ENCODE peak calls at places on chromosomes 5 and 9, in four cellular contexts. J, F, H and K are unnamed samples.
A peak's percentile ranks its signal among the peaks of the same experiment; 100 is the strongest.

GRCh38 chr5:126801992-126802294 is 25.0 kb downstream of the LMNB1 start:
- DNase-seq in J (no peak), F (peak; percentile 57), H (no peak), K (no peak)

GRCh38 chr9:91162311-91162710 is 199.4 kb downstream of the AUH start:
- DNase-seq in J (no peak), F (peak; percentile 37), H (no peak), K (no peak)

GRCh38 chr5:9861664-9862256 is 231.6 kb upstream of the TAS2R1 start:
- DNase-seq in J (no peak), F (no peak), H (no peak), K (no peak)

GRCh38 chr5:74394924-74395880 is 245.3 kb downstream of the ENC1 start:
- DNase-seq in J (no peak), F (no peak), H (no peak), K (no peak)

GRCh38 chr5:143399616-143400540 is 3.6 kb downstream of the NR3C1 start:
- DNase-seq in J (no peak), F (peak; percentile 26), H (no peak), K (no peak)

GRCh38 chr5:132478498-132478855 is 12.1 kb downstream of the IRF1 start:
- DNase-seq in J (no peak), F (no peak), H (no peak), K (no peak)

GRCh38 chr5:171673328-171673727 is 112.3 kb upstream of the SMIM23 start:
- DNase-seq in J (no peak), F (no peak), H (no peak), K (no peak)

GRCh38 chr5:44085083-44085482 is 304.1 kb downstream of the FGF10 start:
- DNase-seq in J (no peak), F (no peak), H (no peak), K (no peak)

GRCh38 chr5:51172853-51173635 is 210.2 kb upstream of the ISL1 start:
- DNase-seq in J (no peak), F (no peak), H (no peak), K (no peak)

GRCh38 chr9:81573415-81574321 is 115.7 kb downstream of the TLE1 start:
- DNase-seq in J (no peak), F (no peak), H (no peak), K (no peak)

GRCh38 chr5:124746916-124747769 is 704 bp upstream of the ZNF608 start:
- DNase-seq in J (peak; percentile 75), F (peak; percentile 96), H (peak; percentile 78), K (peak; percentile 49)

GRCh38 chr5:132776077-132776931 is 735 bp downstream of the SEPTIN8 start:
- DNase-seq in J (peak; percentile 57), F (no peak), H (peak; percentile 59), K (peak; percentile 31)

GRCh38 chr5:158170060-158170459 is 311.1 kb upstream of the CLINT1 start:
- DNase-seq in J (no peak), F (no peak), H (no peak), K (no peak)

GRCh38 chr9:126508171-126508591 is 105.5 kb upstream of the LMX1B start:
- DNase-seq in J (no peak), F (no peak), H (no peak), K (no peak)

GRCh38 chr9:20355022-20355421 is 267.3 kb downstream of the MLLT3 start:
- DNase-seq in J (no peak), F (peak; percentile 78), H (no peak), K (no peak)

GRCh38 chr5:179167871-179168451 is 107.8 kb downstream of the ZNF354C start:
- DNase-seq in J (no peak), F (no peak), H (no peak), K (no peak)

GRCh38 chr5:163509288-163510040 is 4.0 kb downstream of the MAT2B start:
- DNase-seq in J (no peak), F (peak; percentile 64), H (no peak), K (no peak)

GRCh38 chr5:141483842-141484241 is 988 bp upstream of the PCDHGC4 start:
- DNase-seq in J (no peak), F (no peak), H (no peak), K (no peak)

GRCh38 chr9:137453643-137454081 is 5.5 kb downstream of the NSMF start:
- DNase-seq in J (peak; percentile 79), F (peak; percentile 64), H (peak; percentile 82), K (peak; percentile 61)

GRCh38 chr5:45507174-45507573 is 189.0 kb downstream of the HCN1 start:
- DNase-seq in J (no peak), F (peak; percentile 7), H (no peak), K (no peak)

GRCh38 chr5:158812381-158812780 is 287.3 kb downstream of the EBF1 start:
- DNase-seq in J (no peak), F (no peak), H (no peak), K (peak; percentile 42)

GRCh38 chr5:95842955-95843544 is 20.5 kb upstream of the GLRX start:
- DNase-seq in J (no peak), F (peak; percentile 76), H (peak; percentile 82), K (peak; percentile 48)
- TF ChIP-seq CTCF in J (no peak), F (peak; percentile 22), H (peak; percentile 43), K (no peak)

GRCh38 chr9:93684806-93685553 is 108.6 kb downstream of the PHF2 start:
- DNase-seq in J (peak; percentile 38), F (no peak), H (no peak), K (no peak)
- TF ChIP-seq CTCF in J (no peak), F (peak; percentile 22), H (no peak), K (no peak)

DNA sequence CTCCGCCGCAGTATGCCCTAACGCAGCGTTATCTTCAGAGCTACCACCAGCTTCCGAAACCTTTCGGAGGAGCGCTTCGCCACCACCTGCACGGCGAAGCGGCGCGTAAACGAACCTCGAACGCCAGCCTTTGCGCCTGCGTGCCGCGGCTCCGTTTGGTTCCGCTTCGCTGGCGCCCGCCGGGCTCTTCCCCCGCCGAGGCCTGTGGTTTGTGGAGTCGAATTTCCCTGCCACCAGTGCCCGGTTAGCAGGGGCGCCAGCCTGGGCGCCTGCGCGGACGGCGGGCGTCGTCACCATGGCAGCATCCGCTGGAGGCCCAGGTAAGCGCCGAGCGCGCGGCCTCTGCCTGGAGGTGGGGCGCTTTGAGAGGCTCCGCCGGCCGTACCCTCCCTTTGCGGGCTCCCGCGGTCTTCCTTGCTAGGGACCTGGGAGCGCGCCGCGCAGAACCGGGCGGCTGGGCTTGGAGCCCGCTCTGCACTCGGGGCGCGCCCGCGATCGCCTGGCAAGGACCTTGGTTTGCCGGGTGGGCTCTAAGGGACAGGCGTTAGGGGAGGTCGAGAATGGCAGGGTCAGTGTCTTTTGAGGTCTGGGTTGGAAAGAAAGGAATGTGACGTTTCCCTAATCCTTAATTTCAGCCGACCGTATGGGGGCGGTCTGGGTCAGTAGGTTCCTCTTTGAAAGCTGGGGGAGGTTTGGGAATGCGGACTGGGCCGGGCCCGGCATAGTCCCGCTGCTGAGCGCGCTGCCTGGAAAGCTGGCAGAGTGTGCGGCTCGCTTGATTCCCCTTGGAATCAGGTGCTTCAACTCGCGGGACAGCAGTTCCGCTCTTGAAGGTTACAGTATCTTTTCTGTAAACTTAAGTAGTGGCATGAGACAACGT is at the start of gene FAM151B:
- DNase-seq in J (peak; percentile 91), F (peak; percentile 91), H (peak; percentile 88), K (peak; percentile 60)
- TF ChIP-seq CTCF in J (no peak), F (no peak), H (peak; percentile 48), K (no peak)

GRCh38 chr9:110583237-110583636 is 3.7 kb upstream of the SVEP1 start:
- DNase-seq in J (no peak), F (no peak), H (no peak), K (no peak)
- TF ChIP-seq CTCF in J (no peak), F (no peak), H (peak; percentile 36), K (no peak)

GRCh38 chr9:127802576-127803443 is at the start of gene FPGS:
- DNase-seq in J (peak; percentile 79), F (peak; percentile 88), H (peak; percentile 93), K (peak; percentile 81)

GRCh38 chr9:127803507-127804352 is 1.0 kb downstream of the FPGS start:
- DNase-seq in J (no peak), F (peak; percentile 15), H (no peak), K (no peak)

GRCh38 chr9:127806871-127807270 is 4.2 kb downstream of the FPGS start:
- DNase-seq in J (no peak), F (no peak), H (no peak), K (no peak)

GRCh38 chr9:127805620-127806019 is 2.9 kb downstream of the FPGS start:
- DNase-seq in J (no peak), F (no peak), H (peak; percentile 53), K (no peak)

GRCh38 chr9:127801955-127802575 is 617 bp upstream of the FPGS start:
- DNase-seq in J (no peak), F (no peak), H (no peak), K (no peak)
- TF ChIP-seq CTCF in J (no peak), F (peak; percentile 8), H (peak; percentile 33), K (no peak)

GRCh38 chr5:39315995-39316394 is 48.3 kb downstream of the C9 start:
- DNase-seq in J (no peak), F (no peak), H (no peak), K (no peak)

GRCh38 chr5:39319395-39319794 is 44.9 kb downstream of the C9 start:
- DNase-seq in J (no peak), F (no peak), H (peak; percentile 21), K (no peak)

GRCh38 chr5:39309534-39309933 is 54.8 kb downstream of the C9 start:
- DNase-seq in J (no peak), F (no peak), H (no peak), K (no peak)

DNA sequence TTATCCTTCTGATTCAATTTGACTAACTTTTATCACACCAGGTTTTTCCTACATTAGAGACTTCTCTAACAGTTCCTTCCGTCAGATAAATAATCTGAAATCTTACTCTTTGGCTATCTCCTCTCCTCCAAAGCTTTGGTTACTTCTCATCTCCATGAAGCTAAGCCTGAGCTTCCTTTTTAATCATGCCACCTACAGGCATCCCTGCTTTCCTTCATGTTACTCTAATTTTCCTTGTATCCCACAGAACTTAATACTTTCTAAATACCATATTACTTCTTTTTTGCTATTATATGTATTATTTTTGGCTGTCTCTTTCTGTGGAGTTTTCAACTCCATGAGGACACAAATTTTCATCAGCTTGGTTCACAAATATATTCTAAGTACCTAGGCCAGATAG is 49.7 kb downstream of the C9 start:
- DNase-seq in J (no peak), F (no peak), H (no peak), K (no peak)
- TF ChIP-seq CTCF in J (no peak), F (no peak), H (no peak), K (no peak)

GRCh38 chr9:4048441-4048840 is 251.4 kb downstream of the GLIS3 start:
- DNase-seq in J (no peak), F (peak; percentile 65), H (no peak), K (no peak)
- TF ChIP-seq CTCF in J (no peak), F (peak; percentile 66), H (peak; percentile 36), K (no peak)